ENCODE peak calls at places on chromosomes 12 and 14, in five cellular contexts. F is aorta; R is WERI-Rb-1; A is NB4; Z is naive thymus-derived CD4-positive, alpha-beta T cell. J is an unnamed sample.

GRCh38 chr14:28298156-28298555 is 468.4 kb upstream of the FOXG1 start:
- DNase-seq in F (no peak), R (no peak), A (no peak), Z (no peak), J (no peak)

GRCh38 chr12:129002447-129002846 is 149.2 kb downstream of the GLT1D1 start:
- DNase-seq in F (no peak), R (no peak), A (no peak), Z (no peak), J (no peak)

GRCh38 chr14:54251356-54251755 is 145.5 kb upstream of the CDKN3 start:
- DNase-seq in F (no peak), R (no peak), A (no peak), Z (no peak), J (no peak)

GRCh38 chr12:4273651-4274395 is at the start of gene CCND2:
- DNase-seq in F (peak), R (peak), A (peak), Z (peak), J (peak)

GRCh38 chr12:56271031-56271430 is 4.3 kb downstream of the COQ10A start:
- DNase-seq in F (no peak), R (no peak), A (peak), Z (no peak), J (peak)

GRCh38 chr12:95218852-95219171 is 1.2 kb downstream of the VEZT start:
- DNase-seq in F (no peak), R (peak), A (peak), Z (peak), J (peak)

GRCh38 chr14:99686557-99687283 is 2.6 kb downstream of the CYP46A1 start:
- DNase-seq in F (peak), R (no peak), A (peak), Z (no peak), J (no peak)

GRCh38 chr14:34781242-34781641 is 66.8 kb upstream of the CFL2 start:
- DNase-seq in F (no peak), R (no peak), A (peak), Z (no peak), J (peak)

GRCh38 chr12:24555730-24556129 is 393.2 kb downstream of the BCAT1 start:
- DNase-seq in F (no peak), R (no peak), A (no peak), Z (no peak), J (no peak)

GRCh38 chr14:95722525-95723190 is 8.7 kb upstream of the TCL1A start:
- DNase-seq in F (no peak), R (no peak), A (no peak), Z (no peak), J (no peak)

GRCh38 chr14:29216316-29216715 is 449.7 kb downstream of the FOXG1 start:
- DNase-seq in F (no peak), R (no peak), A (no peak), Z (no peak), J (no peak)

GRCh38 chr12:47574252-47575021 is 131.4 kb downstream of the RPAP3 start:
- DNase-seq in F (no peak), R (no peak), A (no peak), Z (no peak), J (no peak)

GRCh38 chr12:25769076-25769945 is 189.2 kb upstream of the RASSF8 start:
- DNase-seq in F (no peak), R (no peak), A (peak), Z (no peak), J (no peak)

GRCh38 chr12:105561981-105562726 is 231.7 kb downstream of the C12orf75 start:
- DNase-seq in F (peak), R (no peak), A (no peak), Z (no peak), J (no peak)

GRCh38 chr12:53696655-53697321 is 20.9 kb upstream of the ATP5MC2 start:
- DNase-seq in F (no peak), R (no peak), A (no peak), Z (no peak), J (no peak)
- H3K4me3 ChIP-seq in F (no peak), R (peak), A (no peak), Z (no peak), J (no peak)

GRCh38 chr14:102678394-102678793 is 85.9 kb downstream of the RCOR1 start:
- DNase-seq in F (no peak), R (no peak), A (no peak), Z (no peak), J (no peak)
- H3K4me3 ChIP-seq in F (no peak), R (no peak), A (no peak), Z (no peak), J (no peak)

GRCh38 chr14:69873877-69874780 is 5.1 kb upstream of the SMOC1 start:
- DNase-seq in F (no peak), R (no peak), A (no peak), Z (no peak), J (no peak)
- H3K4me3 ChIP-seq in F (no peak), R (no peak), A (no peak), Z (no peak), J (no peak)

GRCh38 chr12:5375547-5376295 is 56.2 kb upstream of the NTF3 start:
- DNase-seq in F (no peak), R (no peak), A (no peak), Z (no peak), J (no peak)
- H3K4me3 ChIP-seq in F (no peak), R (no peak), A (no peak), Z (no peak), J (no peak)

GRCh38 chr12:49094104-49094948 is at the start of gene DHH:
- DNase-seq in F (peak), R (peak), A (no peak), Z (no peak), J (no peak)
- H3K4me3 ChIP-seq in F (no peak), R (peak), A (no peak), Z (no peak), J (peak)

GRCh38 chr12:107774349-107775029 is at the start of gene ASCL4:
- DNase-seq in F (no peak), R (no peak), A (no peak), Z (no peak), J (no peak)
- H3K4me3 ChIP-seq in F (no peak), R (peak), A (no peak), Z (no peak), J (no peak)

GRCh38 chr12:120640840-120641833 is 711 bp downstream of the CABP1 start:
- DNase-seq in F (peak), R (no peak), A (peak), Z (peak), J (peak)
- H3K4me3 ChIP-seq in F (peak), R (peak), A (no peak), Z (peak), J (peak)

GRCh38 chr12:116929885-116930284 is 19.1 kb downstream of the FBXW8 start:
- DNase-seq in F (no peak), R (no peak), A (no peak), Z (no peak), J (no peak)

GRCh38 chr12:116933512-116934246 is 22.9 kb downstream of the FBXW8 start:
- DNase-seq in F (no peak), R (no peak), A (no peak), Z (no peak), J (no peak)

GRCh38 chr12:116933101-116933500 is 22.4 kb downstream of the FBXW8 start:
- DNase-seq in F (no peak), R (no peak), A (no peak), Z (no peak), J (no peak)

GRCh38 chr12:116928504-116928903 is 17.8 kb downstream of the FBXW8 start:
- DNase-seq in F (no peak), R (no peak), A (no peak), Z (no peak), J (no peak)

GRCh38 chr12:116931665-116932064 is 20.9 kb downstream of the FBXW8 start:
- DNase-seq in F (no peak), R (no peak), A (no peak), Z (no peak), J (no peak)
- H3K4me3 ChIP-seq in F (no peak), R (no peak), A (no peak), Z (no peak), J (no peak)

J was measured in Karpas-422.